ENCODE peak calls at places on chromosomes 1 and 21, in six cellular contexts. One of them, this sample, is unnamed.

GRCh38 chr1:99180915-99181314 is 83.4 kb upstream of the PLPPR4 start:
- DNase-seq in GM12892: no peak
- DNase-seq in K562: no peak
- DNase-seq in GM12878: no peak
- DNase-seq in H1: no peak
- DNase-seq in HepG2: no peak
- DNase-seq in this sample: no peak

GRCh38 chr1:230938924-230939368 is 39.7 kb downstream of the TTC13 start:
- DNase-seq in GM12892: no peak
- DNase-seq in K562: no peak
- DNase-seq in GM12878: no peak
- DNase-seq in H1: no peak
- DNase-seq in HepG2: no peak
- DNase-seq in this sample: no peak

GRCh38 chr1:75796376-75797272 is at the start of gene MSH4:
- DNase-seq in GM12892: no peak
- DNase-seq in K562: peak; percentile 32
- DNase-seq in GM12878: no peak
- DNase-seq in H1: peak; percentile 66
- DNase-seq in HepG2: peak; percentile 33
- DNase-seq in this sample: no peak

GRCh38 chr1:80445021-80445420 is 1355.7 kb upstream of the ADGRL2 start:
- DNase-seq in GM12892: no peak
- DNase-seq in K562: no peak
- DNase-seq in GM12878: no peak
- DNase-seq in H1: no peak
- DNase-seq in HepG2: no peak
- DNase-seq in this sample: no peak

GRCh38 chr1:23693599-23693998 is 2.0 kb downstream of the RPL11 start:
- DNase-seq in GM12892: no peak
- DNase-seq in K562: no peak
- DNase-seq in GM12878: no peak
- DNase-seq in H1: no peak
- DNase-seq in HepG2: no peak
- DNase-seq in this sample: no peak

GRCh38 chr21:18334066-18334465 is 69.5 kb downstream of the TMPRSS15 start:
- DNase-seq in GM12892: no peak
- DNase-seq in K562: no peak
- DNase-seq in GM12878: no peak
- DNase-seq in H1: no peak
- DNase-seq in HepG2: no peak
- DNase-seq in this sample: no peak

GRCh38 chr1:21816602-21817302 is 4.7 kb downstream of the LDLRAD2 start:
- DNase-seq in GM12892: no peak
- DNase-seq in K562: no peak
- DNase-seq in GM12878: no peak
- DNase-seq in H1: no peak
- DNase-seq in HepG2: peak; percentile 27
- DNase-seq in this sample: no peak

GRCh38 chr1:117575586-117576225 is 30.1 kb upstream of the TENT5C start:
- DNase-seq in GM12892: no peak
- DNase-seq in K562: no peak
- DNase-seq in GM12878: no peak
- DNase-seq in H1: no peak
- DNase-seq in HepG2: no peak
- DNase-seq in this sample: no peak

GRCh38 chr21:41956926-41957729 is 3.3 kb upstream of the C2CD2 start:
- DNase-seq in GM12892: no peak
- DNase-seq in K562: peak; percentile 68
- DNase-seq in GM12878: no peak
- DNase-seq in H1: no peak
- DNase-seq in HepG2: no peak
- DNase-seq in this sample: no peak

GRCh38 chr1:180116964-180117763 is 37.5 kb upstream of the QSOX1 start:
- DNase-seq in GM12892: no peak
- DNase-seq in K562: no peak
- DNase-seq in GM12878: no peak
- DNase-seq in H1: no peak
- DNase-seq in HepG2: peak; percentile 79
- DNase-seq in this sample: no peak

GRCh38 chr1:180237850-180238476 is 7.9 kb downstream of the LHX4 start:
- DNase-seq in GM12892: no peak
- DNase-seq in K562: no peak
- DNase-seq in GM12878: no peak
- DNase-seq in H1: no peak
- DNase-seq in HepG2: no peak
- DNase-seq in this sample: no peak

GRCh38 chr1:109246141-109246551 is 3.2 kb upstream of the CELSR2 start:
- DNase-seq in GM12892: no peak
- DNase-seq in K562: no peak
- DNase-seq in GM12878: no peak
- DNase-seq in H1: no peak
- DNase-seq in HepG2: no peak
- DNase-seq in this sample: no peak

GRCh38 chr1:40383488-40384412 is 10.2 kb downstream of the SMAP2 start:
- DNase-seq in GM12892: no peak
- DNase-seq in K562: peak; percentile 33
- DNase-seq in GM12878: no peak
- DNase-seq in H1: no peak
- DNase-seq in HepG2: peak; percentile 76
- DNase-seq in this sample: no peak

GRCh38 chr1:9539829-9540550 is 725 bp downstream of the SLC25A33 start:
- DNase-seq in GM12892: peak; percentile 70
- DNase-seq in K562: peak; percentile 82
- DNase-seq in GM12878: no peak
- DNase-seq in H1: peak; percentile 75
- DNase-seq in HepG2: no peak
- DNase-seq in this sample: peak; percentile 73

GRCh38 chr1:30872948-30873263 is 35.7 kb downstream of the SDC3 start:
- DNase-seq in GM12892: no peak
- DNase-seq in K562: no peak
- DNase-seq in GM12878: no peak
- DNase-seq in H1: no peak
- DNase-seq in HepG2: no peak
- DNase-seq in this sample: no peak

GRCh38 chr1:106879538-106879937 is 176.9 kb upstream of the PRMT6 start:
- DNase-seq in GM12892: no peak
- DNase-seq in K562: no peak
- DNase-seq in GM12878: no peak
- DNase-seq in H1: no peak
- DNase-seq in HepG2: no peak
- DNase-seq in this sample: no peak

GRCh38 chr1:187443939-187444338 is 615.2 kb downstream of the PLA2G4A start:
- DNase-seq in GM12892: no peak
- DNase-seq in K562: no peak
- DNase-seq in GM12878: no peak
- DNase-seq in H1: no peak
- DNase-seq in HepG2: no peak
- DNase-seq in this sample: no peak

GRCh38 chr1:31238986-31239613 is 587 bp downstream of the NKAIN1 start:
- DNase-seq in GM12892: no peak
- DNase-seq in K562: peak; percentile 34
- DNase-seq in GM12878: no peak
- DNase-seq in H1: peak; percentile 74
- DNase-seq in HepG2: no peak
- DNase-seq in this sample: no peak

GRCh38 chr1:91557039-91557690 is 56.5 kb downstream of the CDC7 start:
- DNase-seq in GM12892: no peak
- DNase-seq in K562: no peak
- DNase-seq in GM12878: no peak
- DNase-seq in H1: no peak
- DNase-seq in HepG2: no peak
- DNase-seq in this sample: no peak

GRCh38 chr1:206081811-206082210 is 28.8 kb downstream of the RHEX start:
- DNase-seq in GM12892: no peak
- DNase-seq in K562: no peak
- DNase-seq in GM12878: no peak
- DNase-seq in H1: no peak
- DNase-seq in HepG2: peak; percentile 23
- DNase-seq in this sample: no peak

GRCh38 chr21:40067751-40068150 is 200.5 kb downstream of the PCP4 start:
- DNase-seq in GM12892: no peak
- DNase-seq in K562: no peak
- DNase-seq in GM12878: no peak
- DNase-seq in H1: no peak
- DNase-seq in HepG2: no peak
- DNase-seq in this sample: no peak

GRCh38 chr1:25724201-25724600 is 75.8 kb upstream of the SELENON start:
- DNase-seq in GM12892: no peak
- DNase-seq in K562: no peak
- DNase-seq in GM12878: no peak
- DNase-seq in H1: no peak
- DNase-seq in HepG2: no peak
- DNase-seq in this sample: no peak

GRCh38 chr1:46613661-46614603 is 2.7 kb downstream of the MOB3C start:
- DNase-seq in GM12892: peak; percentile 34
- DNase-seq in K562: peak; percentile 43
- DNase-seq in GM12878: peak; percentile 42
- DNase-seq in H1: peak; percentile 83
- DNase-seq in HepG2: no peak
- DNase-seq in this sample: peak; percentile 61

GRCh38 chr1:1079408-1080121 is 5.5 kb upstream of the RNF223 start:
- DNase-seq in GM12892: peak; percentile 68
- DNase-seq in K562: peak; percentile 80
- DNase-seq in GM12878: no peak
- DNase-seq in H1: peak; percentile 82
- DNase-seq in HepG2: peak; percentile 79
- DNase-seq in this sample: peak; percentile 76

GRCh38 chr1:154414606-154415005 is 9.5 kb downstream of the IL6R start:
- DNase-seq in GM12892: no peak
- DNase-seq in K562: no peak
- DNase-seq in GM12878: no peak
- DNase-seq in H1: no peak
- DNase-seq in HepG2: no peak
- DNase-seq in this sample: no peak

GRCh38 chr1:160862151-160863061 is at the start of gene CD244:
- DNase-seq in GM12892: no peak
- DNase-seq in K562: no peak
- DNase-seq in GM12878: peak; percentile 71
- DNase-seq in H1: no peak
- DNase-seq in HepG2: no peak
- DNase-seq in this sample: no peak

GRCh38 chr1:63255153-63255552 is 67.2 kb upstream of the FOXD3 start:
- DNase-seq in GM12892: no peak
- DNase-seq in K562: no peak
- DNase-seq in GM12878: no peak
- DNase-seq in H1: no peak
- DNase-seq in HepG2: no peak
- DNase-seq in this sample: no peak

GRCh38 chr1:195530961-195531360 is 1077.3 kb downstream of the KCNT2 start:
- DNase-seq in GM12892: no peak
- DNase-seq in K562: no peak
- DNase-seq in GM12878: no peak
- DNase-seq in H1: no peak
- DNase-seq in HepG2: no peak
- DNase-seq in this sample: no peak

GRCh38 chr1:176515310-176515709 is 52.3 kb downstream of the PAPPA2 start:
- DNase-seq in GM12892: no peak
- DNase-seq in K562: no peak
- DNase-seq in GM12878: no peak
- DNase-seq in H1: no peak
- DNase-seq in HepG2: peak; percentile 3
- DNase-seq in this sample: no peak

GRCh38 chr1:46424730-46425129 is 30.6 kb downstream of the FAAH start:
- DNase-seq in GM12892: no peak
- DNase-seq in K562: no peak
- DNase-seq in GM12878: no peak
- DNase-seq in H1: no peak
- DNase-seq in HepG2: no peak
- DNase-seq in this sample: no peak

GRCh38 chr1:21956720-21957552 is 19.8 kb upstream of the HSPG2 start:
- DNase-seq in GM12892: no peak
- DNase-seq in K562: peak; percentile 67
- DNase-seq in GM12878: no peak
- DNase-seq in H1: no peak
- DNase-seq in HepG2: no peak
- DNase-seq in this sample: no peak

DNA sequence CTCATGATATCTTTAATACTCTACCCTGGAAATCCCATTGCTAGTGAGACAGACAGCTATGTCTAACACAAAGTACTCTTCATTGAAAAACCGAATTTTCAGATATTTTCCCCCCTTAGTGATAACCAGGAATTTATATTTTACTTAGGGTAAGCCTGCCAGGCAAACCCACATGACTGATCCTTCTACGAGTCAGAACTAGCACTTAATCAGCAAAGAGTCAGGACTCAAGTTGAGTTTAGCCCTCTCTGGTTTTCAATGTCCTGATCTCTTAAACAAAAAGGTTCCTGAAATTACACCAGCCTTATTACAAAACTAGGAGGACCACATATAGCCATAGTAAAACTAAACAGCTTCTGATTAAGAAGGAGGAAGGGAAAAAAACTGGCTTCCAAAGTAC is 56.8 kb downstream of the ENAH start:
- DNase-seq in GM12892: no peak
- DNase-seq in K562: no peak
- DNase-seq in GM12878: no peak
- DNase-seq in H1: no peak
- DNase-seq in HepG2: no peak
- DNase-seq in this sample: no peak
- TF ChIP-seq TAF1 in GM12892: no peak
- TF ChIP-seq TAF1 in K562: no peak
- TF ChIP-seq TAF1 in GM12878: no peak
- TF ChIP-seq TAF1 in H1: no peak
- TF ChIP-seq TAF1 in HepG2: no peak
- TF ChIP-seq TAF1 in this sample: no peak

GRCh38 chr1:33455537-33456301 is 16.7 kb upstream of the ZSCAN20 start:
- DNase-seq in GM12892: peak; percentile 44
- DNase-seq in K562: peak; percentile 45
- DNase-seq in GM12878: no peak
- DNase-seq in H1: peak; percentile 52
- DNase-seq in HepG2: peak; percentile 26
- DNase-seq in this sample: peak; percentile 51
- TF ChIP-seq POLR2A in GM12892: no peak
- TF ChIP-seq POLR2A in K562: no peak
- TF ChIP-seq POLR2A in GM12878: no peak
- TF ChIP-seq POLR2A in H1: no peak
- TF ChIP-seq POLR2A in HepG2: no peak
- TF ChIP-seq POLR2A in this sample: no peak

GRCh38 chr1:146010126-146010738 is 11.3 kb downstream of the HJV start:
- DNase-seq in GM12892: no peak
- DNase-seq in K562: no peak
- DNase-seq in GM12878: no peak
- DNase-seq in H1: no peak
- DNase-seq in HepG2: no peak
- DNase-seq in this sample: no peak
- TF ChIP-seq TAF1 in GM12892: no peak
- TF ChIP-seq TAF1 in K562: no peak
- TF ChIP-seq TAF1 in GM12878: no peak
- TF ChIP-seq TAF1 in H1: no peak
- TF ChIP-seq TAF1 in HepG2: no peak
- TF ChIP-seq TAF1 in this sample: no peak

GRCh38 chr1:151787689-151788088 is 2.6 kb downstream of the TDRKH start:
- DNase-seq in GM12892: no peak
- DNase-seq in K562: no peak
- DNase-seq in GM12878: no peak
- DNase-seq in H1: no peak
- DNase-seq in HepG2: no peak
- DNase-seq in this sample: no peak

GRCh38 chr1:151790940-151791651 is 796 bp upstream of the TDRKH start:
- DNase-seq in GM12892: no peak
- DNase-seq in K562: peak; percentile 68
- DNase-seq in GM12878: no peak
- DNase-seq in H1: no peak
- DNase-seq in HepG2: peak; percentile 11
- DNase-seq in this sample: no peak

GRCh38 chr1:151790071-151790939 is at the start of gene TDRKH:
- DNase-seq in GM12892: peak; percentile 95
- DNase-seq in K562: peak; percentile 99
- DNase-seq in GM12878: peak; percentile 97
- DNase-seq in H1: peak; percentile 93
- DNase-seq in HepG2: peak; percentile 98
- DNase-seq in this sample: peak; percentile 97
- TF ChIP-seq POLR2A in GM12892: peak; percentile 58
- TF ChIP-seq POLR2A in K562: peak; percentile 65
- TF ChIP-seq POLR2A in GM12878: peak; percentile 88
- TF ChIP-seq POLR2A in H1: peak; percentile 51
- TF ChIP-seq POLR2A in HepG2: no peak
- TF ChIP-seq POLR2A in this sample: no peak

This sample was measured in GM12891.